ENCODE peak calls at places on chromosomes 13 and 19, in ten cellular contexts. F, Y, O, J, L, M, A, W, V and X are unnamed samples.

GRCh38 chr13:61414686-61415664 is 674 bp downstream of the PCDH20 start:
- DNase-seq in Y (peak; percentile 93), L (no peak), F (no peak), V (no peak), M (peak; percentile 74), W (no peak), J (peak; percentile 6), O (peak; percentile 28), A (peak; percentile 48), X (peak; percentile 71)

GRCh38 chr13:50596776-50597203 is 246.7 kb downstream of the DLEU7 start:
- DNase-seq in M (no peak), A (no peak), J (no peak), W (no peak), Y (no peak), O (no peak), V (no peak), F (no peak), L (no peak), X (no peak)

GRCh38 chr19:16899566-16900075 is 10.8 kb downstream of the F2RL3 start:
- DNase-seq in J (peak; percentile 27), V (no peak), A (no peak), L (no peak), F (no peak), Y (peak; percentile 73), M (no peak), O (no peak), W (peak; percentile 14), X (peak; percentile 24)

GRCh38 chr13:95492044-95492801 is 60.3 kb upstream of the CLDN10 start:
- DNase-seq in O (no peak), M (no peak), W (no peak), F (no peak), J (peak; percentile 28), V (no peak), Y (peak; percentile 56), A (no peak), L (no peak), X (peak; percentile 76)

GRCh38 chr13:34035676-34036325 is 217.9 kb downstream of the RFC3 start:
- DNase-seq in L (no peak), F (no peak), Y (no peak), A (no peak), O (no peak), V (peak; percentile 30), J (peak; percentile 86), W (no peak), M (no peak), X (peak; percentile 94)

GRCh38 chr19:55391702-55392615 is 6.2 kb downstream of the RPL28 start:
- DNase-seq in W (no peak), O (no peak), F (no peak), M (no peak), V (no peak), Y (peak; percentile 37), J (peak; percentile 48), L (no peak), A (no peak), X (peak; percentile 79)

GRCh38 chr19:38675611-38676010 is 28.2 kb downstream of the ACTN4 start:
- DNase-seq in O (no peak), J (no peak), F (no peak), V (no peak), W (no peak), L (no peak), Y (no peak), A (no peak), M (no peak), X (no peak)

GRCh38 chr13:110173247-110173818 is 133.6 kb downstream of the COL4A1 start:
- DNase-seq in A (peak; percentile 1), V (no peak), M (no peak), O (no peak), Y (no peak), W (no peak), F (no peak), J (peak; percentile 45), L (no peak), X (peak; percentile 19)

GRCh38 chr13:26628706-26629105 is 71.2 kb downstream of the WASF3 start:
- DNase-seq in L (no peak), W (peak; percentile 24), M (no peak), J (peak; percentile 27), O (no peak), V (no peak), Y (peak; percentile 42), A (no peak), F (no peak), X (peak; percentile 32)

GRCh38 chr13:31772231-31772630 is 32.9 kb downstream of the RXFP2 start:
- DNase-seq in Y (no peak), J (no peak), V (no peak), W (no peak), O (no peak), A (no peak), L (no peak), M (no peak), F (no peak), X (no peak)

GRCh38 chr19:1254081-1254527 is 5.7 kb downstream of the MIDN start:
- DNase-seq in V (no peak), M (no peak), J (no peak), O (no peak), Y (no peak), A (no peak), W (no peak), F (no peak), L (no peak), X (no peak)

GRCh38 chr13:97762141-97762540 is 191.3 kb upstream of the IPO5 start:
- DNase-seq in J (no peak), A (no peak), Y (no peak), M (no peak), O (no peak), V (no peak), L (no peak), F (no peak), W (no peak), X (no peak)

GRCh38 chr19:46493236-46494114 is 2.2 kb downstream of the PNMA8B start:
- DNase-seq in O (peak; percentile 54), F (no peak), V (no peak), A (no peak), W (no peak), J (no peak), L (no peak), Y (peak; percentile 77), M (no peak), X (no peak)

GRCh38 chr13:111448504-111448903 is 128.1 kb downstream of the TEX29 start:
- DNase-seq in F (no peak), M (no peak), A (no peak), L (no peak), O (no peak), V (no peak), Y (no peak), J (no peak), W (no peak), X (no peak)

GRCh38 chr13:110539894-110540293 is 21.6 kb downstream of the RAB20 start:
- DNase-seq in Y (no peak), J (no peak), L (no peak), A (no peak), F (no peak), O (no peak), W (no peak), M (no peak), V (no peak), X (no peak)

GRCh38 chr13:28469316-28469715 is 25.6 kb downstream of the FLT1 start:
- DNase-seq in A (no peak), V (no peak), M (no peak), W (no peak), F (no peak), J (no peak), O (no peak), L (no peak), Y (no peak), X (no peak)
- TF ChIP-seq CTCF in A (no peak), V (no peak), M (no peak), W (no peak), F (no peak), J (no peak), O (no peak), L (no peak), Y (no peak), X (no peak)

GRCh38 chr13:20272571-20273171 is 40.6 kb upstream of the GJB6 start:
- DNase-seq in W (no peak), J (no peak), L (no peak), M (no peak), F (no peak), O (no peak), A (no peak), V (no peak), Y (no peak), X (no peak)
- H3K4me3 ChIP-seq in W (no peak overlapping the region), J (no peak overlapping the region), L (no peak overlapping the region), M (no peak overlapping the region), F (no peak overlapping the region), O (no peak overlapping the region), A (no peak overlapping the region), V (no peak overlapping the region), Y (no peak overlapping the region), X (no peak overlapping the region)

GRCh38 chr13:46799139-46799538 is 2.2 kb upstream of the ESD start:
- DNase-seq in M (no peak), V (no peak), J (no peak), O (no peak), A (no peak), F (no peak), Y (no peak), W (no peak), L (no peak), X (no peak)

GRCh38 chr13:46796129-46796514 is 839 bp downstream of the ESD start:
- DNase-seq in V (no peak), W (no peak), O (no peak), A (no peak), L (no peak), M (no peak), Y (no peak), F (no peak), J (no peak), X (no peak)

GRCh38 chr13:46797468-46798237 is 692 bp upstream of the ESD start:
- DNase-seq in O (no peak), W (no peak), A (peak; percentile 56), M (no peak), F (no peak), L (no peak), J (no peak), Y (no peak), V (peak; percentile 18), X (no peak)

GRCh38 chr13:46796515-46797467 is at the start of gene ESD:
- DNase-seq in V (peak; percentile 90), J (peak; percentile 81), A (peak; percentile 37), M (peak; percentile 96), L (peak; percentile 94), W (peak; percentile 93), Y (peak; percentile 95), O (peak; percentile 97), F (peak; percentile 95), X (peak; percentile 83)

DNA sequence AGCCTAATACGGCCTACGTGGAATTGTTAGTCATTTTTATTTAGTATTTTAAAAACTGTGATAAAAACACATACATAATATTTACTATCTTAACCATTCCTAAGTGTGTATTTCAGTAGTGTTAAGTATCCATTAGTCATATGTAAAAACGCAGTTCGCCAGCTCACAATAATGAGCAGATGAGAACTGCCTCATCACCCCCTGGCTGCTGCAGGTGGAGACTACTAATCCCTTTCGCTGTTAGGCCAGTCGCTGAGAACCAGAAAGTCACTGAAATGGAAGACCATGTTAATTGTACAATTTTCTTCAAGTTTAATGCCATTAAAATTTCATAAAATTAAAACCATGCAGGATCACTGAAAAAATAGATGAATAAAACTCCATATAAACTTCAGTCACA is 1.6 kb downstream of the ESD start:
- DNase-seq in V (no peak), O (no peak), F (no peak), Y (peak; percentile 19), M (no peak), A (no peak), W (no peak), J (no peak), L (no peak), X (peak; percentile 61)
- TF ChIP-seq CTCF in V (no peak), O (no peak), F (no peak), Y (no peak), M (no peak), A (no peak), W (peak; percentile 7), J (no peak), L (no peak), X (peak; percentile 9)

GRCh38 chr13:45436332-45436731 is 18.2 kb upstream of the SLC25A30 start:
- DNase-seq in L (no peak), F (no peak), J (no peak), M (no peak), W (no peak), Y (no peak), A (no peak), V (no peak), O (no peak), X (no peak)
- H3K4me3 ChIP-seq in L (no peak overlapping the region), F (no peak overlapping the region), J (no peak overlapping the region), M (no peak overlapping the region), W (no peak overlapping the region), Y (no peak overlapping the region), A (no peak overlapping the region), V (no peak overlapping the region), O (no peak overlapping the region), X (no peak overlapping the region)